ENCODE peak calls at places on chromosomes 5 and 9, in ten cellular contexts. O is tibial artery, Z is neural crest cell, Q is sigmoid colon, U is breast epithelium, F is mammary epithelial cell, D is choroid plexus epithelial cell, Y is HFFc6, E is chondrocyte, R is fibroblast of lung. S is an unnamed sample.

GRCh38 chr5:132100672-132101261 is 27.2 kb downstream of the CSF2 start:
- DNase-seq in O (no peak), Z (no peak), Q (no peak), U (no peak), F (peak; percentile 86), D (no peak), Y (no peak), E (no peak), R (no peak), S (no peak)

GRCh38 chr9:21542780-21543179 is 60.7 kb upstream of the IFNE start:
- DNase-seq in O (no peak), Z (no peak), Q (no peak), U (no peak), F (no peak), D (no peak), Y (no peak), E (no peak), R (no peak), S (no peak)

GRCh38 chr5:79111387-79111959 is at the start of gene BHMT:
- DNase-seq in O (no peak), Z (no peak), Q (no peak), U (no peak), F (no peak), D (no peak), Y (no peak), E (no peak), R (no peak), S (no peak)

GRCh38 chr5:168836603-168837245 is 257.6 kb upstream of the PANK3 start:
- DNase-seq in O (no peak), Z (no peak), Q (no peak), U (no peak), F (no peak), D (no peak), Y (no peak), E (no peak), R (no peak), S (no peak)

GRCh38 chr5:174235226-174235992 is 189.9 kb downstream of the NSG2 start:
- DNase-seq in O (no peak), Z (no peak), Q (no peak), U (no peak), F (no peak), D (no peak), Y (no peak), E (no peak), R (peak; percentile 98), S (no peak)

GRCh38 chr5:94228791-94229190 is 389.6 kb downstream of the KIAA0825 start:
- DNase-seq in O (no peak), Z (no peak), Q (no peak), U (no peak), F (no peak), D (no peak), Y (no peak), E (no peak), R (no peak), S (no peak)

GRCh38 chr5:150473673-150474358 is 24.3 kb upstream of the RPS14 start:
- DNase-seq in O (no peak), Z (no peak), Q (no peak), U (no peak), F (peak; percentile 85), D (peak; percentile 74), Y (peak; percentile 42), E (no peak), R (peak; percentile 98), S (no peak)

GRCh38 chr5:9479361-9479760 is 66.5 kb downstream of the SEMA5A start:
- DNase-seq in O (no peak), Z (no peak), Q (no peak), U (no peak), F (peak; percentile 84), D (peak; percentile 30), Y (peak; percentile 58), E (no peak), R (peak; percentile 92), S (no peak)

GRCh38 chr5:143400541-143401252 is 2.8 kb downstream of the NR3C1 start:
- DNase-seq in O (no peak), Z (no peak), Q (no peak), U (no peak), F (peak; percentile 77), D (peak; percentile 79), Y (no peak), E (no peak), R (peak; percentile 39), S (no peak)

GRCh38 chr5:170755679-170756456 is 27.7 kb upstream of the GABRP start:
- DNase-seq in O (no peak), Z (no peak), Q (no peak), U (no peak), F (no peak), D (peak; percentile 13), Y (no peak), E (no peak), R (no peak), S (no peak)

GRCh38 chr5:107736608-107737007 is 65.9 kb upstream of the EFNA5 start:
- DNase-seq in O (no peak), Z (no peak), Q (no peak), U (no peak), F (no peak), D (peak; percentile 53), Y (no peak), E (no peak), R (peak; percentile 94), S (no peak)

GRCh38 chr5:127153521-127153920 is 80.2 kb upstream of the C5orf63 start:
- DNase-seq in O (no peak), Z (no peak), Q (no peak), U (no peak), F (no peak), D (no peak), Y (no peak), E (no peak), R (no peak), S (no peak)

DNA sequence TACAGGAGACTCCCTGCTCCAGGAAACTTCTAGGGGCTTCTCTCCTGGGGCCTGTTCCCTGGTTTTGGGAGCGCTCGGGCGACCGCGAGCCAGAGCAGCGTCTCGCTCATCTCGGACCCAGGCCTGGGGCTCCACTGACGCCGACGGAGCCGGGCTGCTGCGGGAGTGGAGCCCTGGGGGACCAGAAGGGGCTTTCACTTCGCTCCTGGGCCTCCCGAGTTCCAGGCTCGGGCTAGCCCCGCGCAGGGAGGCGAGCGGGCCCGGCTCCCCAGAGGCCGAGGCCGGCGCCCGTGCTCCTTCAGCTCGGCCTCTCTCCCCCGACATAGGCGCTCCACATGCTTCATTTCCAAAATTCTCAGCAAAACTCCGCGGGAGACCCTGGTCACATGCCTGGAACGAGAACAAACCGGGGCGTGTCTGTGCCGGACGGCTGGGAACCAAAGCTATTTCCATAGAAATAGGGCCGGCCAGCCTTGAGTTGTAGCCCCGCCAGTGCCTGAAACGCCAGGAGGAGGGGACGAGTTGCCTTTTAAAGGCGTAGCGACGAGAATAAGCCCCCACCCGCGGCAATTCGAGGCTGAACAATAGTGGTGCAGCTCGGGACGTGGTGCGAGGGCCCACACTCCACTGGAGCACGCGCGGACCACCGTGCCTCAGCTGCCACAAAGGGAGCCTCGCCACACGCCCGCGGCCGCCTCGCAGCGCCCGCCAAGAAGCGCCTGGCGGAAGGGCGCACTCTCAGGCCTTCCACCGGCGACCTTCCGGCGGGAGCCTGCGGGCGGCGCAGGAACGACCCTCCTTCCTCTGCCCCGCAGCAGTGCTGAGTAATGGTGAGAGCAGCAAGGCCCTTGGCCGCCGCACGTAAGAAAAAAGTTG is 1.1 kb upstream of the G3BP1 start:
- DNase-seq in O (peak; percentile 78), Z (peak; percentile 55), Q (peak; percentile 93), U (peak; percentile 68), F (peak; percentile 54), D (peak; percentile 94), Y (peak; percentile 70), E (peak; percentile 91), R (peak; percentile 66), S (peak; percentile 61)
- TF ChIP-seq CTCF in O (no peak), Z (no peak), Q (no peak), U (no peak), F (no peak), D (no peak), Y (no peak), E (no peak), R (no peak), S (no peak)

DNA sequence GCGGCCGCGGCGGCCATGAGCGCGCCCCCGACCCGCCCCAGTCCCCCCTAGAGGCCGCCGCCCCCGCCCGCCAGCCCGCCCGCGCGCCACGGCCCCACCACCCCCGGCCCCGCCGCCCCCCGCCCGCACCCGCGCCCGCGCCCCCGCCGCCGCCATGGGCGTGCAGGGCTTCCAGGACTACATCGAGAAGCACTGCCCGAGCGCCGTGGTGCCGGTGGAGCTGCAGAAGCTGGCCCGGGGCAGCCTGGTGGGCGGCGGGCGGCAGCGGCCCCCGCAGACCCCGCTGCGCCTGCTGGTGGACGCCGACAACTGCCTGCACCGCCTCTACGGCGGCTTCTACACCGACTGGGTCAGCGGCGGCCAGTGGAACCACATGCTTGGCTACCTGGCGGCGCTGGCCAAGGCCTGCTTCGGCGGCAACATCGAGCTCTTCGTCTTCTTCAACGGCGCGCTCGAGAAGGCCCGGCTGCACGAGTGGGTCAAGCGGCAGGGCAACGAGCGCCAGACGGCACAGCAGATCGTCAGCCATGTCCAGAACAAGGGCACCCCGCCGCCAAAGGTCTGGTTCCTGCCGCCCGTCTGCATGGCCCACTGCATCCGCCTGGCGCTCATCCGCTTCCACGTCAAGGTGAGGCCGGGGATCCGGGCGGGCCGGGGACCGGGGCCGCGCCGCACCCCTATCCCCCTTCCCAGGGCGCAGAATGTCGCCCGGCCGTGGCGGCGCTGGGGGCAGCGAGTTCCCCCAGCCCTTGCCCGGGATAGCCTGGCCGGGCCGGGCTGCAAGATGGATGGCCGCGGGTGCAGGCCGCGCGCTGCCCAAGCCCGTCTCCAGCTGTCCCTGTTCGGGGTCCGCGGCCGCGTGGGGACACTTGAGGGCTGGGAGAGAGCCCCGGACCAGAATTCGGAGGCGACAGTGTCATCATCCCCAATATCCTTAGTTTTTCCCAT is 551 bp downstream of the FAM120A start:
- DNase-seq in O (peak; percentile 29), Z (peak; percentile 40), Q (peak; percentile 78), U (no peak), F (peak; percentile 52), D (peak; percentile 48), Y (peak; percentile 18), E (peak; percentile 92), R (peak; percentile 61), S (peak; percentile 55)
- TF ChIP-seq CTCF in O (peak; percentile 31), Z (peak; percentile 43), Q (peak; percentile 42), U (peak; percentile 24), F (peak; percentile 28), D (no peak), Y (peak; percentile 43), E (peak; percentile 29), R (no peak), S (no peak)

DNA sequence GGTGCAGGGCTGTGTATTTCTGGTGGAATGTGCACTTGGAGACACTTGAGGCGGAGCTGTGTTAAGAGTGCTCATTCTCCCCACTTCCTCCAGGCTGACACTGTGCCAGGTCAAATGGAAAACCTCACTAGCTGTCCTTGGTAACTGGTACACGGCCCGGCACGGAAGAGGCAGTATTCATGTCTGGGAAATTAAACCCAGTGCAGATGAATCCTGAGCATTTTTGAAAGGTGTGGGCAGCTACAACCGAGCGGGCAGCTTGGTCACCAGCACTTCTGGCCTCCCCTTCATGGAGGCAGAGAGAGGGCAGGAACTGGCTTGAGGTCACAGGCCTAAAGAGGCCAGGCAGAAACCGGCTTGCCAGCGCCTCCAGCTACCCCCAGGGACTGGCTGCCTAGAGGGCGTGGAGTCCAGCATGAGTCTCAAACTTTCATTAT is 1.6 kb downstream of the CLPTM1L start:
- DNase-seq in O (no peak), Z (no peak), Q (no peak), U (no peak), F (no peak), D (no peak), Y (no peak), E (peak; percentile 40), R (no peak), S (no peak)
- TF ChIP-seq CTCF in O (no peak), Z (no peak), Q (no peak), U (no peak), F (no peak), D (no peak), Y (no peak), E (no peak), R (no peak), S (no peak)

GRCh38 chr5:39948867-39949468 is 524.2 kb upstream of the DAB2 start:
- DNase-seq in O (peak; percentile 52), Z (peak; percentile 51), Q (peak; percentile 68), U (no peak), F (peak; percentile 50), D (peak; percentile 90), Y (peak; percentile 52), E (no peak), R (peak; percentile 60), S (peak; percentile 52)
- TF ChIP-seq CTCF in O (peak; percentile 53), Z (peak; percentile 84), Q (peak; percentile 34), U (peak; percentile 56), F (peak; percentile 67), D (peak; percentile 66), Y (peak; percentile 92), E (peak; percentile 94), R (peak; percentile 47), S (peak; percentile 45)

S was measured in GM20000.